ENCODE peak calls at places on chromosomes 2 and 18, in six cellular contexts. P is AG09319, Y is mucosa of descending colon, M is natural killer cell, S is endodermal cell, N is astrocyte of the spinal cord. R is an unnamed sample.

GRCh38 chr18:36714476-36714875 is 114.3 kb downstream of the TPGS2 start:
- DNase-seq in P (no peak), Y (no peak), M (no peak), S (peak; percentile 17), N (no peak), R (no peak)

GRCh38 chr18:47422524-47422923 is 171.1 kb upstream of the SKOR2 start:
- DNase-seq in P (no peak), Y (no peak), M (no peak), S (peak; percentile 80), N (no peak), R (no peak)

GRCh38 chr2:237618449-237618848 is 8.9 kb upstream of the LRRFIP1 start:
- DNase-seq in P (peak; percentile 25), Y (no peak), M (no peak), S (no peak), N (peak; percentile 39), R (peak; percentile 59)

GRCh38 chr18:68714707-68715496 is at the start of gene TMX3:
- DNase-seq in P (peak; percentile 82), Y (peak; percentile 93), M (peak; percentile 88), S (peak; percentile 96), N (peak; percentile 96), R (peak; percentile 59)

GRCh38 chr2:231902598-231902997 is 23.6 kb downstream of the NPPC start:
- DNase-seq in P (no peak), Y (no peak), M (no peak), S (no peak), N (no peak), R (no peak)

GRCh38 chr2:60318544-60318943 is 234.9 kb downstream of the BCL11A start:
- DNase-seq in P (no peak), Y (no peak), M (no peak), S (peak; percentile 83), N (no peak), R (no peak)

GRCh38 chr18:12328179-12328823 is 20.3 kb downstream of the TUBB6 start:
- DNase-seq in P (no peak), Y (no peak), M (no peak), S (no peak), N (no peak), R (no peak)

GRCh38 chr18:36128907-36129299 is 237 bp downstream of the SLC39A6 start:
- DNase-seq in P (no peak), Y (no peak), M (no peak), S (no peak), N (no peak), R (no peak)

GRCh38 chr2:166373951-166374350 is 1.8 kb downstream of the SCN9A start:
- DNase-seq in P (no peak), Y (peak; percentile 35), M (no peak), S (no peak), N (peak; percentile 83), R (no peak)

GRCh38 chr2:20130821-20131645 is 79.6 kb upstream of the LAPTM4A start:
- DNase-seq in P (no peak), Y (no peak), M (no peak), S (no peak), N (peak; percentile 15), R (no peak)

GRCh38 chr2:228066416-228066815 is 115.1 kb downstream of the SPHKAP start:
- DNase-seq in P (no peak), Y (no peak), M (no peak), S (no peak), N (no peak), R (no peak)

GRCh38 chr2:208042450-208042849 is 17.1 kb upstream of the PLEKHM3 start:
- DNase-seq in P (no peak), Y (no peak), M (no peak), S (no peak), N (no peak), R (no peak)

GRCh38 chr18:5527603-5528002 is 16.2 kb downstream of the EPB41L3 start:
- DNase-seq in P (peak; percentile 92), Y (no peak), M (no peak), S (no peak), N (peak; percentile 89), R (peak; percentile 74)

GRCh38 chr2:88590998-88591613 is 36.2 kb downstream of the EIF2AK3 start:
- DNase-seq in P (peak; percentile 37), Y (peak; percentile 80), M (no peak), S (peak; percentile 77), N (peak; percentile 65), R (no peak)

GRCh38 chr2:27889774-27890145 is 427 bp downstream of the RBKS start:
- DNase-seq in P (no peak), Y (no peak), M (peak; percentile 17), S (no peak), N (peak; percentile 13), R (no peak)

GRCh38 chr2:213253162-213253561 is 31.1 kb upstream of the SPAG16 start:
- DNase-seq in P (no peak), Y (no peak), M (no peak), S (no peak), N (no peak), R (no peak)

GRCh38 chr2:209933499-209934458 is 68.7 kb upstream of the RPE start:
- DNase-seq in P (peak; percentile 3), Y (peak; percentile 12), M (no peak), S (no peak), N (peak; percentile 91), R (no peak)

GRCh38 chr2:40200516-40200915 is 251.4 kb downstream of the SLC8A1 start:
- DNase-seq in P (no peak), Y (no peak), M (no peak), S (no peak), N (no peak), R (peak; percentile 63)

GRCh38 chr2:95077521-95077807 is 44.1 kb downstream of the MRPS5 start:
- DNase-seq in P (no peak), Y (no peak), M (no peak), S (peak; percentile 59), N (no peak), R (no peak)

GRCh38 chr2:169095631-169096105 is 26.3 kb downstream of the DHRS9 start:
- DNase-seq in P (peak; percentile 46), Y (no peak), M (no peak), S (no peak), N (peak; percentile 96), R (peak; percentile 64)

GRCh38 chr18:48767090-48767670 is 183.6 kb downstream of the SMAD7 start:
- DNase-seq in P (no peak), Y (no peak), M (no peak), S (no peak), N (peak; percentile 47), R (peak; percentile 88)

GRCh38 chr2:72316774-72317173 is 169.1 kb upstream of the CYP26B1 start:
- DNase-seq in P (no peak), Y (no peak), M (no peak), S (no peak), N (no peak), R (no peak)

GRCh38 chr2:118185210-118186109 is 97.2 kb downstream of the INSIG2 start:
- DNase-seq in P (no peak), Y (peak; percentile 55), M (peak; percentile 51), S (peak; percentile 85), N (peak; percentile 51), R (no peak)

GRCh38 chr2:86135653-86136052 is 29.6 kb downstream of the PTCD3 start:
- DNase-seq in P (no peak), Y (no peak), M (no peak), S (no peak), N (no peak), R (no peak)

GRCh38 chr2:170996316-170996715 is 67.3 kb downstream of the GORASP2 start:
- DNase-seq in P (no peak), Y (no peak), M (no peak), S (no peak), N (no peak), R (no peak)
- TF ChIP-seq CTCF in P (no peak), Y (no peak), M (no peak), S (peak; percentile 53), N (no peak), R (no peak)

GRCh38 chr18:40179647-40180175 is 1775.3 kb upstream of the PIK3C3 start:
- DNase-seq in P (no peak), Y (no peak), M (no peak), S (peak; percentile 46), N (peak; percentile 6), R (no peak)
- TF ChIP-seq CTCF in P (no peak), Y (no peak), M (no peak), S (peak; percentile 57), N (no peak), R (no peak)

GRCh38 chr18:76656925-76657324 is 161.9 kb upstream of the ZNF516 start:
- DNase-seq in P (no peak), Y (no peak), M (no peak), S (no peak), N (no peak), R (no peak)

GRCh38 chr18:76657428-76657827 is 162.4 kb upstream of the ZNF516 start:
- DNase-seq in P (no peak), Y (no peak), M (no peak), S (no peak), N (no peak), R (no peak)

GRCh38 chr18:76660571-76661192 is 161.7 kb upstream of the ZNF236 start:
- DNase-seq in P (no peak), Y (no peak), M (no peak), S (no peak), N (no peak), R (no peak)

GRCh38 chr18:76657911-76658475 is 163.0 kb upstream of the ZNF516 start:
- DNase-seq in P (no peak), Y (no peak), M (no peak), S (no peak), N (no peak), R (no peak)

GRCh38 chr18:76658627-76659026 is 163.6 kb upstream of the ZNF516 start:
- DNase-seq in P (no peak), Y (no peak), M (no peak), S (peak; percentile 88), N (no peak), R (no peak)
- TF ChIP-seq CTCF in P (peak; percentile 19), Y (no peak), M (peak; percentile 37), S (peak; percentile 89), N (peak; percentile 51), R (peak; percentile 37)

DNA sequence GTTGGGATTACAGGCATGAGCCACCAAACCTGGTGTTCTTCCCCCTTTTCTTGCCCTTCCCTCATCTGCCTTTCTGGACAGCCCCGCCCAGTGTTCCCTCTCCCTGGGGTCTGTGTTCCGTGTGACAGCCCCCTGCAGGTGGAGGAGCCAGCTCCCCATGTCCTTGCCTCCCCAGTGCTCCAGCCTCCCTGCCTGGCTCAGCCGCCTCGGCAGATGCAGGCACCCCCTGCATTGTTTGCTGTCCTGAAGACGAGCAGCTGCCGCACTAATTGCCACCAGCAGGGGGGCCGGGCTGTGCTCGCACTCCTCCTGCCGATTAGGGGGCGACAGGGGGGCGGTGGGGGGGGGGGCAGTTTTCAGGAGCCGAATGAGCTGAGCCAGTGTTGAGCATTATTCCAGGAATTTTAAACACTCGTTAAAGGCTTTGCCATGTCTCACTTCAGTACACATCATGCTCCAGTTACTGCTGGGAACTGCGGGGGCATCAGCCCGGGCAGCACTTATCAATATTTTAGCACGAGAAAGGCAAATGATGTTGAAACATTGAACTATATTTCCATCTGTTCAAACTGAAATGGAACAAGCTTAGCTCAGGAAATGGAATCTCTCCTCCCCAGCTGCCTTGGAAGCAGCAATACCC is 23.3 kb downstream of the SIX3 start:
- DNase-seq in P (no peak), Y (no peak), M (no peak), S (peak; percentile 86), N (no peak), R (no peak)
- TF ChIP-seq CTCF in P (peak; percentile 22), Y (no peak), M (no peak), S (peak; percentile 74), N (peak; percentile 26), R (peak; percentile 39)

DNA sequence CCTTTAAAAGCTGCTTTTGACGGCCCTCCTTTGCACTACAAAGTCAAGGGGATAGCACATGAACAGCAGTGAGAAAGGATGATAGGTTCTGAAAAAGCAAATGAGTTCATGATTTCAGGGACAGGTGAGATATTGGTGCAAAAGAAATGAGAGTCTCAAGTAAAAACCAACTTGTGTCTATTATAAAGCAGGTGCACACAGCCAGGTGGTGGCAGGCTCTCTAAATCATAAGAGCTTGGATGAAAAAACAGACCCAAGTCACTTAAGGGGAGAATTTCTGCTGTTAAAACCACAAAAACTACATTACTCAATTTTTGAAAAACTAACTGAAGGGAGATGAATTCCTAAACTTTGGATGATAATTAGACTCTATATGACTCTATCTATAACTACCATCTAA is 201.5 kb downstream of the SP3 start:
- DNase-seq in P (no peak), Y (no peak), M (no peak), S (no peak), N (no peak), R (no peak)
- TF ChIP-seq CTCF in P (no peak), Y (no peak), M (no peak), S (no peak), N (no peak), R (no peak)

R was measured in BJ.